ENCODE peak calls at places on chromosomes 12 and 14, in five cellular contexts. A is HT-29, B is AG10803, D is uterus, S is EL. J is an unnamed sample.

GRCh38 chr12:110908377-110909136 is 11.8 kb downstream of the MYL2 start:
- DNase-seq in A (no peak), B (no peak), S (no peak), D (no peak), J (no peak)

GRCh38 chr14:95040723-95041476 is 116.4 kb downstream of the DICER1 start:
- DNase-seq in S (peak), D (peak), B (no peak), A (no peak), J (peak)

GRCh38 chr12:89684131-89684530 is 24.5 kb downstream of the ATP2B1 start:
- DNase-seq in D (no peak), B (no peak), S (no peak), A (no peak), J (no peak)

GRCh38 chr12:105798249-105798835 is 340.4 kb downstream of the NUAK1 start:
- DNase-seq in B (no peak), A (no peak), S (no peak), D (no peak), J (no peak)

GRCh38 chr12:1505151-1505450 is 89.3 kb downstream of the FBXL14 start:
- DNase-seq in A (no peak), S (no peak), B (no peak), D (no peak), J (no peak)

GRCh38 chr12:123118397-123118945 is 32.4 kb downstream of the PITPNM2 start:
- DNase-seq in B (peak), D (no peak), S (no peak), A (no peak), J (no peak)

GRCh38 chr14:99699071-99699760 is 15.1 kb downstream of the CYP46A1 start:
- DNase-seq in A (no peak), S (no peak), B (no peak), D (no peak), J (no peak)

GRCh38 chr12:116736962-116737773 is 701 bp downstream of the SPRING1 start:
- DNase-seq in S (peak), D (no peak), A (peak), B (no peak), J (peak)

GRCh38 chr12:54370218-54370730 is 6.0 kb upstream of the GPR84 start:
- DNase-seq in D (peak), S (peak), A (peak), B (peak), J (peak)

GRCh38 chr12:64538146-64538545 is 72.1 kb upstream of the RASSF3 start:
- DNase-seq in A (no peak), B (no peak), D (no peak), S (no peak), J (no peak)

GRCh38 chr12:126907900-126908764 is 1358.8 kb upstream of the TMEM132C start:
- DNase-seq in A (no peak), B (no peak), S (no peak), D (no peak), J (no peak)

GRCh38 chr12:44616385-44616784 is 259.7 kb downstream of the NELL2 start:
- DNase-seq in D (no peak), S (no peak), A (no peak), B (no peak), J (no peak)

GRCh38 chr12:132904718-132905328 is 17.4 kb upstream of the CHFR start:
- DNase-seq in B (peak), A (no peak), D (peak), S (peak), J (peak)

GRCh38 chr14:101496779-101497420 is 64.4 kb upstream of the DIO3 start:
- DNase-seq in D (peak), A (no peak), S (no peak), B (no peak), J (no peak)

GRCh38 chr12:42636993-42637392 is 47.4 kb upstream of the PRICKLE1 start:
- DNase-seq in D (no peak), S (no peak), B (no peak), A (no peak), J (no peak)

GRCh38 chr14:51087024-51087423 is 7.9 kb downstream of the TRIM9 start:
- DNase-seq in A (peak), S (peak), B (no peak), D (no peak), J (peak)

GRCh38 chr14:77131871-77132486 is 9.6 kb downstream of the ZDHHC22 start:
- DNase-seq in S (no peak), A (no peak), B (no peak), D (no peak), J (no peak)

GRCh38 chr14:36662543-36663403 is 1.1 kb downstream of the PAX9 start:
- DNase-seq in A (no peak), S (no peak), D (no peak), B (peak), J (no peak)

GRCh38 chr12:57240069-57240921 is 10.7 kb downstream of the STAC3 start:
- DNase-seq in S (peak), D (no peak), B (peak), A (peak), J (no peak)

GRCh38 chr14:80927385-80927989 is 14.1 kb downstream of the CEP128 start:
- DNase-seq in B (no peak), A (no peak), D (no peak), S (no peak), J (no peak)

GRCh38 chr12:79424109-79424721 is 266.5 kb downstream of the PAWR start:
- DNase-seq in B (peak), A (peak), S (peak), D (no peak), J (no peak)

GRCh38 chr12:128259556-128260070 is 7.4 kb upstream of the TMEM132C start:
- DNase-seq in S (no peak), B (no peak), A (peak), D (peak), J (no peak)

GRCh38 chr12:19144985-19145384 is 15.5 kb downstream of the PLEKHA5 start:
- DNase-seq in D (no peak), B (no peak), S (no peak), A (peak), J (no peak)

GRCh38 chr12:65607271-65607880 is 216.9 kb upstream of the HMGA2 start:
- DNase-seq in S (peak), D (no peak), A (peak), B (peak), J (no peak)

GRCh38 chr14:104692261-104692938 is 3.0 kb downstream of the INF2 start:
- DNase-seq in A (no peak), B (no peak), S (no peak), D (no peak), J (no peak)

GRCh38 chr14:100867631-100868315 is 35.7 kb downstream of the RTL1 start:
- DNase-seq in S (no peak), B (no peak), D (no peak), A (no peak), J (no peak)

GRCh38 chr12:41213107-41213506 is 25.0 kb downstream of the PDZRN4 start:
- DNase-seq in S (no peak), D (no peak), B (no peak), A (no peak), J (no peak)

GRCh38 chr12:115504241-115504941 is 773.1 kb downstream of the MED13L start:
- DNase-seq in S (no peak), B (no peak), D (no peak), A (no peak), J (no peak)

GRCh38 chr14:87628129-87628528 is 364.9 kb downstream of the GALC start:
- DNase-seq in A (no peak), B (peak), S (peak), D (peak), J (no peak)

GRCh38 chr14:76091036-76091435 is 60.7 kb upstream of the GPATCH2L start:
- DNase-seq in B (peak), A (peak), D (peak), S (peak), J (no peak)

GRCh38 chr14:72480465-72481243 is 413.2 kb downstream of the DPF3 start:
- DNase-seq in B (no peak), D (no peak), A (no peak), S (no peak), J (no peak)

GRCh38 chr12:90010089-90010488 is 301.5 kb upstream of the ATP2B1 start:
- DNase-seq in S (peak), B (no peak), A (no peak), D (no peak), J (no peak)

J was measured in colonic mucosa.